ENCODE peak calls at places on chromosomes 3 and 15, in eight cellular contexts. One of them, this sample, is unnamed.
A peak's percentile ranks its signal among the peaks of the same experiment; 100 is the strongest.

GRCh38 chr3:81195483-81195882 is 566.0 kb downstream of the GBE1 start:
- DNase-seq in IMR-90: no peak
- DNase-seq in GM12865: no peak
- DNase-seq in lung: no peak
- DNase-seq in right atrium auricular region: no peak
- DNase-seq in dorsolateral prefrontal cortex: no peak
- DNase-seq in epithelial cell of esophagus: no peak
- DNase-seq in astrocyte of the cerebellum: no peak
- DNase-seq in this sample: no peak

GRCh38 chr15:90497912-90498311 is 31.8 kb upstream of the CRTC3 start:
- DNase-seq in right atrium auricular region: no peak
- DNase-seq in epithelial cell of esophagus: peak; percentile 71
- DNase-seq in astrocyte of the cerebellum: no peak
- DNase-seq in IMR-90: no peak
- DNase-seq in dorsolateral prefrontal cortex: no peak
- DNase-seq in lung: peak; percentile 31
- DNase-seq in GM12865: no peak
- DNase-seq in this sample: no peak

GRCh38 chr3:65713016-65713415 is 325.7 kb downstream of the MAGI1 start:
- DNase-seq in astrocyte of the cerebellum: peak; percentile 50
- DNase-seq in right atrium auricular region: no peak
- DNase-seq in dorsolateral prefrontal cortex: peak; percentile 48
- DNase-seq in GM12865: no peak
- DNase-seq in lung: no peak
- DNase-seq in epithelial cell of esophagus: no peak
- DNase-seq in IMR-90: peak; percentile 79
- DNase-seq in this sample: peak; percentile 62

GRCh38 chr15:65245096-65245849 is 34.0 kb upstream of the CILP start:
- DNase-seq in IMR-90: peak; percentile 88
- DNase-seq in epithelial cell of esophagus: peak; percentile 44
- DNase-seq in dorsolateral prefrontal cortex: no peak
- DNase-seq in GM12865: no peak
- DNase-seq in lung: no peak
- DNase-seq in astrocyte of the cerebellum: no peak
- DNase-seq in right atrium auricular region: peak; percentile 81
- DNase-seq in this sample: peak; percentile 68

GRCh38 chr3:119831941-119832371 is 50.1 kb downstream of the NR1I2 start:
- DNase-seq in epithelial cell of esophagus: no peak
- DNase-seq in dorsolateral prefrontal cortex: no peak
- DNase-seq in GM12865: no peak
- DNase-seq in astrocyte of the cerebellum: peak; percentile 92
- DNase-seq in right atrium auricular region: no peak
- DNase-seq in lung: no peak
- DNase-seq in IMR-90: peak; percentile 70
- DNase-seq in this sample: peak; percentile 57

GRCh38 chr3:71030748-71031147 is 552.8 kb downstream of the FOXP1 start:
- DNase-seq in astrocyte of the cerebellum: no peak
- DNase-seq in epithelial cell of esophagus: no peak
- DNase-seq in GM12865: no peak
- DNase-seq in IMR-90: no peak
- DNase-seq in lung: no peak
- DNase-seq in right atrium auricular region: no peak
- DNase-seq in dorsolateral prefrontal cortex: no peak
- DNase-seq in this sample: no peak

GRCh38 chr15:57403532-57403931 is 27.2 kb downstream of the CGNL1 start:
- DNase-seq in IMR-90: no peak
- DNase-seq in lung: no peak
- DNase-seq in right atrium auricular region: no peak
- DNase-seq in dorsolateral prefrontal cortex: no peak
- DNase-seq in epithelial cell of esophagus: no peak
- DNase-seq in GM12865: no peak
- DNase-seq in astrocyte of the cerebellum: no peak
- DNase-seq in this sample: no peak

GRCh38 chr3:69009559-69010410 is 3.7 kb downstream of the EOGT start:
- DNase-seq in astrocyte of the cerebellum: peak; percentile 87
- DNase-seq in IMR-90: peak; percentile 92
- DNase-seq in epithelial cell of esophagus: peak; percentile 59
- DNase-seq in lung: no peak
- DNase-seq in right atrium auricular region: no peak
- DNase-seq in GM12865: no peak
- DNase-seq in dorsolateral prefrontal cortex: no peak
- DNase-seq in this sample: peak; percentile 95

GRCh38 chr15:82877825-82878224 is 68.4 kb downstream of the WHAMM start:
- DNase-seq in GM12865: no peak
- DNase-seq in IMR-90: no peak
- DNase-seq in right atrium auricular region: no peak
- DNase-seq in lung: no peak
- DNase-seq in dorsolateral prefrontal cortex: no peak
- DNase-seq in epithelial cell of esophagus: no peak
- DNase-seq in astrocyte of the cerebellum: no peak
- DNase-seq in this sample: no peak

GRCh38 chr3:172084871-172085556 is 45.6 kb downstream of the FNDC3B start:
- DNase-seq in IMR-90: peak; percentile 40
- DNase-seq in lung: no peak
- DNase-seq in dorsolateral prefrontal cortex: no peak
- DNase-seq in GM12865: no peak
- DNase-seq in epithelial cell of esophagus: no peak
- DNase-seq in astrocyte of the cerebellum: no peak
- DNase-seq in right atrium auricular region: no peak
- DNase-seq in this sample: no peak

GRCh38 chr3:53672987-53673386 is 173.2 kb downstream of the CHDH start:
- DNase-seq in GM12865: no peak
- DNase-seq in epithelial cell of esophagus: no peak
- DNase-seq in right atrium auricular region: no peak
- DNase-seq in astrocyte of the cerebellum: no peak
- DNase-seq in lung: no peak
- DNase-seq in dorsolateral prefrontal cortex: no peak
- DNase-seq in IMR-90: no peak
- DNase-seq in this sample: no peak

GRCh38 chr15:78146437-78147154 is 2.6 kb upstream of the IDH3A start:
- DNase-seq in lung: no peak
- DNase-seq in dorsolateral prefrontal cortex: no peak
- DNase-seq in epithelial cell of esophagus: peak; percentile 75
- DNase-seq in astrocyte of the cerebellum: no peak
- DNase-seq in IMR-90: no peak
- DNase-seq in GM12865: no peak
- DNase-seq in right atrium auricular region: no peak
- DNase-seq in this sample: no peak

GRCh38 chr15:78149068-78149804 is at the start of gene IDH3A:
- DNase-seq in GM12865: peak; percentile 99
- DNase-seq in IMR-90: peak; percentile 92
- DNase-seq in epithelial cell of esophagus: peak; percentile 97
- DNase-seq in lung: peak; percentile 100
- DNase-seq in dorsolateral prefrontal cortex: peak; percentile 99
- DNase-seq in astrocyte of the cerebellum: peak; percentile 79
- DNase-seq in right atrium auricular region: peak; percentile 98
- DNase-seq in this sample: peak; percentile 96

GRCh38 chr15:78148392-78149067 is 632 bp upstream of the IDH3A start:
- DNase-seq in lung: no peak
- DNase-seq in GM12865: peak; percentile 18
- DNase-seq in right atrium auricular region: no peak
- DNase-seq in IMR-90: peak; percentile 14
- DNase-seq in dorsolateral prefrontal cortex: no peak
- DNase-seq in astrocyte of the cerebellum: no peak
- DNase-seq in epithelial cell of esophagus: no peak
- DNase-seq in this sample: no peak

GRCh38 chr15:78149805-78150751 is 916 bp downstream of the IDH3A start:
- DNase-seq in epithelial cell of esophagus: peak; percentile 14
- DNase-seq in astrocyte of the cerebellum: no peak
- DNase-seq in GM12865: peak; percentile 33
- DNase-seq in right atrium auricular region: no peak
- DNase-seq in IMR-90: no peak
- DNase-seq in dorsolateral prefrontal cortex: no peak
- DNase-seq in lung: peak; percentile 57
- DNase-seq in this sample: peak; percentile 15

DNA sequence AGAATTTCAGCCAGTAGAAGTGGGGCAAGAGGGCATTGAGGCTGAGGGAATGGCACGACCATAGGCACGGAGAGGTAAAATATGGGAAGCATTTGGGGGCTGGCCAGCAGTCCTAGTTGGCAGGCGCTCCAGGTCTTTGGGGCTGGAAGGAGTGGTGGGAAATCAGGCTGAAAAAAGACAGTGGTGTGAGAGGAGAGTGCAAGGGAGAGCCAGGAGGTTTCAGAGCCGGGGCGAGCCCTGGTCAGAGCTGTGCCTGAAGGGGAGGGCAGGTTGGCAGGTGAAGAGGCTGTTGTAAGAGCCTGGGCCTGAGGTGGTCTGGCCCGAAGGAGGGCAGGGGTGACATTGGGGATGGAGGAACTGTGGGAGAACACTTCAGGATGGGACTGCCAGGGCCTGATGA is 1.6 kb upstream of the IDH3A start:
- DNase-seq in epithelial cell of esophagus: no peak
- DNase-seq in lung: no peak
- DNase-seq in GM12865: no peak
- DNase-seq in IMR-90: no peak
- DNase-seq in right atrium auricular region: no peak
- DNase-seq in dorsolateral prefrontal cortex: no peak
- DNase-seq in astrocyte of the cerebellum: no peak
- DNase-seq in this sample: no peak
- H3K4me3 ChIP-seq in epithelial cell of esophagus: no peak overlapping the region
- H3K4me3 ChIP-seq in lung: no peak overlapping the region
- H3K4me3 ChIP-seq in GM12865: no peak overlapping the region
- H3K4me3 ChIP-seq in IMR-90: no peak overlapping the region
- H3K4me3 ChIP-seq in right atrium auricular region: no peak overlapping the region
- H3K4me3 ChIP-seq in dorsolateral prefrontal cortex: no peak overlapping the region
- H3K4me3 ChIP-seq in astrocyte of the cerebellum: no peak overlapping the region
- H3K4me3 ChIP-seq in this sample: no peak overlapping the region

GRCh38 chr15:70586241-70586640 is 177.1 kb downstream of the UACA start:
- DNase-seq in GM12865: no peak
- DNase-seq in right atrium auricular region: no peak
- DNase-seq in IMR-90: no peak
- DNase-seq in astrocyte of the cerebellum: no peak
- DNase-seq in lung: no peak
- DNase-seq in epithelial cell of esophagus: no peak
- DNase-seq in dorsolateral prefrontal cortex: no peak
- DNase-seq in this sample: no peak

GRCh38 chr15:70585707-70586034 is 177.7 kb downstream of the UACA start:
- DNase-seq in GM12865: no peak
- DNase-seq in right atrium auricular region: no peak
- DNase-seq in lung: no peak
- DNase-seq in dorsolateral prefrontal cortex: no peak
- DNase-seq in astrocyte of the cerebellum: no peak
- DNase-seq in epithelial cell of esophagus: no peak
- DNase-seq in IMR-90: no peak
- DNase-seq in this sample: no peak

GRCh38 chr15:70584441-70584837 is 178.9 kb downstream of the UACA start:
- DNase-seq in epithelial cell of esophagus: no peak
- DNase-seq in right atrium auricular region: no peak
- DNase-seq in dorsolateral prefrontal cortex: no peak
- DNase-seq in astrocyte of the cerebellum: no peak
- DNase-seq in GM12865: no peak
- DNase-seq in IMR-90: no peak
- DNase-seq in lung: no peak
- DNase-seq in this sample: no peak

GRCh38 chr15:70582143-70582945 is 181.0 kb downstream of the UACA start:
- DNase-seq in astrocyte of the cerebellum: peak; percentile 73
- DNase-seq in GM12865: no peak
- DNase-seq in dorsolateral prefrontal cortex: no peak
- DNase-seq in lung: no peak
- DNase-seq in right atrium auricular region: no peak
- DNase-seq in IMR-90: peak; percentile 82
- DNase-seq in epithelial cell of esophagus: no peak
- DNase-seq in this sample: peak; percentile 56

DNA sequence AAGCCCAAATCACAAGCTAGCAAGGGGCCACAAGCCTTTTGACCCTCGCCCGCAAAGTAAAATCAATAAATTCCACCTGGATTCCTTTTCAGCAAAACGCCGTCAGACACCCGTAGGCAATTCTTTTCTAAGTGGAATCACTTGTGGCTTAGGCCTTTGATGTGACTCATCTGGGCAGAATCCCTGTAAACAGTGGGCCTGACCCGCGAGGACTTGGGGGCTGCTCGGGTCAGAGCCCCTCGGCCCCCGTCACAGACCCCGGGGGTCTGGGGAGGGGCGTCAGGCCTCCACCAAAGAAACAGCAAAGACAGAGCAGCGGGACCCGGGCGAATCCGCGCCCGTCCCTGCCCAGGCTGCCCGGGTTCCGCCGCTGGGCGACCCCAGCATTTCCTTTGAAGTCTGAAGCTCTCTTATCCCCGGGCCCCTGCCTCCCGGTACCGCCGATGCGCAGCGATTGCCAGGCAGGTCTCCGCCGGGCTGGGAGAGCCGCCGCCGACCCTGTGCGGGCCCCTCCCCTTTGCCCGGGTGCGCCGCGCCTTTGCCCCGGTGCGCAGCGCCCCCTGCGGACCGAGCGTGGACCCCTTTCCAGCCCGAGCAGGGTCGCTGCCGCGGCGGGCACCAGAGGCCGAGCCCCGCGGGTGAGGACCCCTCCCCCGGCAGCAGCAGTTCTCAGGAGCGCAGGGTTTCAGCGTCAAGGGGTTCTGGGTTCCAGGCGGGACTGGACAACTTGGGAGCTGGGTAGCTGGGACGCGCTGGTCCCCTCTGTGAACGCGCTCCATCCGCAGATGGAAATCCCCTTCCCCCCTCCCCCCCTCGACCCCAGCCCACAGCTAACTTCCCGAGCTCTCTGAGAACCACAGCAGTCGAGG is 178.3 kb downstream of the UACA start:
- DNase-seq in dorsolateral prefrontal cortex: no peak
- DNase-seq in astrocyte of the cerebellum: no peak
- DNase-seq in epithelial cell of esophagus: peak; percentile 58
- DNase-seq in GM12865: no peak
- DNase-seq in right atrium auricular region: no peak
- DNase-seq in lung: no peak
- DNase-seq in IMR-90: peak; percentile 24
- DNase-seq in this sample: no peak
- TF ChIP-seq CTCF in dorsolateral prefrontal cortex: no peak
- TF ChIP-seq CTCF in astrocyte of the cerebellum: peak; percentile 57
- TF ChIP-seq CTCF in epithelial cell of esophagus: peak; percentile 19
- TF ChIP-seq CTCF in GM12865: no peak
- TF ChIP-seq CTCF in right atrium auricular region: peak; percentile 14
- TF ChIP-seq CTCF in lung: no peak
- TF ChIP-seq CTCF in IMR-90: peak; percentile 47
- TF ChIP-seq CTCF in this sample: no peak

GRCh38 chr3:72274511-72275295 is 489.8 kb upstream of the PROK2 start:
- DNase-seq in GM12865: peak; percentile 59
- DNase-seq in epithelial cell of esophagus: peak; percentile 17
- DNase-seq in lung: peak; percentile 57
- DNase-seq in astrocyte of the cerebellum: peak; percentile 65
- DNase-seq in IMR-90: peak; percentile 75
- DNase-seq in dorsolateral prefrontal cortex: peak; percentile 38
- DNase-seq in right atrium auricular region: peak; percentile 83
- DNase-seq in this sample: peak; percentile 86
- H3K4me3 ChIP-seq in GM12865: no peak overlapping the region
- H3K4me3 ChIP-seq in epithelial cell of esophagus: no peak overlapping the region
- H3K4me3 ChIP-seq in lung: no peak overlapping the region
- H3K4me3 ChIP-seq in astrocyte of the cerebellum: no peak overlapping the region
- H3K4me3 ChIP-seq in IMR-90: no peak overlapping the region
- H3K4me3 ChIP-seq in dorsolateral prefrontal cortex: peak overlapping the region; percentile 34
- H3K4me3 ChIP-seq in right atrium auricular region: no peak overlapping the region
- H3K4me3 ChIP-seq in this sample: peak overlapping the region; percentile 13

DNA sequence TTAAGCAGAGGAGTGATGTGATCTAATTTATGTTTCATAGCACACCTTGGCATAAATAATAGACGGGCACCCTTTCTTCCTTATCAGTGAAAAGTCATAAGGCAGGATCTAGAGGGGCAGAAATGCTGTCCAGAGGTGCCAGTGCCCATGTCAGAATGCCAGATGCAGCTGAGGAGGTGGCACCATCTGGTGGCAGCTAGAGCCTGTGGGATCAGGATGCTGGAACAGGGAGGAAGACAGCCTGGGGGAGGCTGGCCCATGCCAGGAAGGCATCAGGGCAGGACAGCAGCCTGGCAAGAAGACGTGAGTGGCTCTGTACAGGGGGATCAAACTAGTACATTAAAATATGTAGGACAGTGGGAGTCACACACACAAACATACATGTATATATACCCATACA is 16.5 kb downstream of the MYH15 start:
- DNase-seq in GM12865: no peak
- DNase-seq in right atrium auricular region: no peak
- DNase-seq in lung: no peak
- DNase-seq in IMR-90: no peak
- DNase-seq in epithelial cell of esophagus: peak; percentile 33
- DNase-seq in dorsolateral prefrontal cortex: no peak
- DNase-seq in astrocyte of the cerebellum: no peak
- DNase-seq in this sample: no peak
- TF ChIP-seq CTCF in GM12865: peak; percentile 12
- TF ChIP-seq CTCF in right atrium auricular region: no peak
- TF ChIP-seq CTCF in lung: no peak
- TF ChIP-seq CTCF in IMR-90: peak; percentile 31
- TF ChIP-seq CTCF in epithelial cell of esophagus: peak; percentile 57
- TF ChIP-seq CTCF in dorsolateral prefrontal cortex: peak; percentile 33
- TF ChIP-seq CTCF in astrocyte of the cerebellum: peak; percentile 7
- TF ChIP-seq CTCF in this sample: peak; percentile 17

This sample was measured in cardiac fibroblast.